ENCODE peak calls at places on chromosomes 12 and 14, in five cellular contexts. One of them, this sample, is unnamed.

GRCh38 chr14:34081576-34082136 is 130.8 kb upstream of the EGLN3 start:
- DNase-seq in aorta: no peak
- DNase-seq in SK-N-MC: no peak
- DNase-seq in mammary epithelial cell: peak; percentile 75
- DNase-seq in transverse colon: no peak
- DNase-seq in this sample: no peak

GRCh38 chr14:42095155-42095554 is 488.5 kb downstream of the LRFN5 start:
- DNase-seq in mammary epithelial cell: no peak
- DNase-seq in transverse colon: no peak
- DNase-seq in aorta: no peak
- DNase-seq in SK-N-MC: no peak
- DNase-seq in this sample: no peak

GRCh38 chr14:50762001-50762930 is 68.7 kb downstream of the NIN start:
- DNase-seq in transverse colon: no peak
- DNase-seq in aorta: no peak
- DNase-seq in mammary epithelial cell: no peak
- DNase-seq in SK-N-MC: no peak
- DNase-seq in this sample: no peak

GRCh38 chr14:103418508-103418818 is 33.2 kb downstream of the MARK3 start:
- DNase-seq in SK-N-MC: peak; percentile 64
- DNase-seq in aorta: no peak
- DNase-seq in transverse colon: no peak
- DNase-seq in mammary epithelial cell: peak; percentile 50
- DNase-seq in this sample: no peak

GRCh38 chr12:80162177-80162576 is 62.8 kb downstream of the OTOGL start:
- DNase-seq in aorta: no peak
- DNase-seq in transverse colon: no peak
- DNase-seq in mammary epithelial cell: no peak
- DNase-seq in SK-N-MC: no peak
- DNase-seq in this sample: no peak

GRCh38 chr12:72141381-72141780 is 130.8 kb upstream of the TRHDE start:
- DNase-seq in mammary epithelial cell: peak; percentile 24
- DNase-seq in transverse colon: no peak
- DNase-seq in aorta: no peak
- DNase-seq in SK-N-MC: no peak
- DNase-seq in this sample: no peak

GRCh38 chr12:79871621-79872020 is 63.3 kb downstream of the PPP1R12A start:
- DNase-seq in SK-N-MC: no peak
- DNase-seq in mammary epithelial cell: no peak
- DNase-seq in aorta: no peak
- DNase-seq in transverse colon: no peak
- DNase-seq in this sample: no peak

GRCh38 chr12:69935651-69936100 is 110.6 kb downstream of the MYRFL start:
- DNase-seq in transverse colon: no peak
- DNase-seq in mammary epithelial cell: no peak
- DNase-seq in SK-N-MC: no peak
- DNase-seq in aorta: no peak
- DNase-seq in this sample: no peak

GRCh38 chr14:64849940-64850339 is 29.8 kb downstream of the SPTB start:
- DNase-seq in SK-N-MC: no peak
- DNase-seq in transverse colon: no peak
- DNase-seq in mammary epithelial cell: no peak
- DNase-seq in aorta: no peak
- DNase-seq in this sample: no peak

GRCh38 chr12:71804505-71804904 is 35.1 kb upstream of the TBC1D15 start:
- DNase-seq in mammary epithelial cell: no peak
- DNase-seq in aorta: no peak
- DNase-seq in SK-N-MC: no peak
- DNase-seq in transverse colon: no peak
- DNase-seq in this sample: no peak

GRCh38 chr12:32021346-32021773 is 62.1 kb downstream of the RESF1 start:
- DNase-seq in aorta: no peak
- DNase-seq in mammary epithelial cell: no peak
- DNase-seq in SK-N-MC: no peak
- DNase-seq in transverse colon: no peak
- DNase-seq in this sample: no peak

GRCh38 chr14:57008534-57008933 is 198.3 kb upstream of the OTX2 start:
- DNase-seq in aorta: no peak
- DNase-seq in mammary epithelial cell: no peak
- DNase-seq in SK-N-MC: no peak
- DNase-seq in transverse colon: no peak
- DNase-seq in this sample: no peak

GRCh38 chr14:61593330-61593729 is 102.0 kb upstream of the HIF1A start:
- DNase-seq in aorta: no peak
- DNase-seq in transverse colon: no peak
- DNase-seq in mammary epithelial cell: no peak
- DNase-seq in SK-N-MC: no peak
- DNase-seq in this sample: no peak

GRCh38 chr12:1523046-1523445 is 71.3 kb downstream of the FBXL14 start:
- DNase-seq in aorta: no peak
- DNase-seq in mammary epithelial cell: no peak
- DNase-seq in SK-N-MC: no peak
- DNase-seq in transverse colon: no peak
- DNase-seq in this sample: peak; percentile 49

GRCh38 chr12:85405781-85406522 is 125.9 kb downstream of the ALX1 start:
- DNase-seq in SK-N-MC: peak; percentile 91
- DNase-seq in transverse colon: no peak
- DNase-seq in aorta: no peak
- DNase-seq in mammary epithelial cell: no peak
- DNase-seq in this sample: no peak

GRCh38 chr14:23379331-23380196 is 2.7 kb downstream of the CMTM5 start:
- DNase-seq in aorta: no peak
- DNase-seq in SK-N-MC: no peak
- DNase-seq in mammary epithelial cell: peak; percentile 55
- DNase-seq in transverse colon: peak; percentile 75
- DNase-seq in this sample: no peak

GRCh38 chr12:6363330-6364036 is 11.9 kb downstream of the SCNN1A start:
- DNase-seq in SK-N-MC: no peak
- DNase-seq in mammary epithelial cell: peak; percentile 39
- DNase-seq in aorta: peak; percentile 83
- DNase-seq in transverse colon: peak; percentile 89
- DNase-seq in this sample: no peak

GRCh38 chr14:100237735-100238418 is 1.1 kb upstream of the YY1 start:
- DNase-seq in SK-N-MC: no peak
- DNase-seq in mammary epithelial cell: peak; percentile 62
- DNase-seq in aorta: peak; percentile 71
- DNase-seq in transverse colon: peak; percentile 58
- DNase-seq in this sample: no peak

GRCh38 chr12:47772094-47772660 is 861 bp upstream of the SLC48A1 start:
- DNase-seq in SK-N-MC: no peak
- DNase-seq in mammary epithelial cell: no peak
- DNase-seq in transverse colon: no peak
- DNase-seq in aorta: no peak
- DNase-seq in this sample: no peak

GRCh38 chr12:51950682-51951198 is 759 bp upstream of the ACVR1B start:
- DNase-seq in mammary epithelial cell: no peak
- DNase-seq in aorta: no peak
- DNase-seq in transverse colon: no peak
- DNase-seq in SK-N-MC: no peak
- DNase-seq in this sample: no peak
- H3K4me3 ChIP-seq in mammary epithelial cell: peak overlapping the region; percentile 45
- H3K4me3 ChIP-seq in aorta: peak overlapping the region; percentile 24
- H3K4me3 ChIP-seq in transverse colon: peak overlapping the region; percentile 1
- H3K4me3 ChIP-seq in SK-N-MC: peak overlapping the region; percentile 90
- H3K4me3 ChIP-seq in this sample: peak overlapping the region; percentile 99

DNA sequence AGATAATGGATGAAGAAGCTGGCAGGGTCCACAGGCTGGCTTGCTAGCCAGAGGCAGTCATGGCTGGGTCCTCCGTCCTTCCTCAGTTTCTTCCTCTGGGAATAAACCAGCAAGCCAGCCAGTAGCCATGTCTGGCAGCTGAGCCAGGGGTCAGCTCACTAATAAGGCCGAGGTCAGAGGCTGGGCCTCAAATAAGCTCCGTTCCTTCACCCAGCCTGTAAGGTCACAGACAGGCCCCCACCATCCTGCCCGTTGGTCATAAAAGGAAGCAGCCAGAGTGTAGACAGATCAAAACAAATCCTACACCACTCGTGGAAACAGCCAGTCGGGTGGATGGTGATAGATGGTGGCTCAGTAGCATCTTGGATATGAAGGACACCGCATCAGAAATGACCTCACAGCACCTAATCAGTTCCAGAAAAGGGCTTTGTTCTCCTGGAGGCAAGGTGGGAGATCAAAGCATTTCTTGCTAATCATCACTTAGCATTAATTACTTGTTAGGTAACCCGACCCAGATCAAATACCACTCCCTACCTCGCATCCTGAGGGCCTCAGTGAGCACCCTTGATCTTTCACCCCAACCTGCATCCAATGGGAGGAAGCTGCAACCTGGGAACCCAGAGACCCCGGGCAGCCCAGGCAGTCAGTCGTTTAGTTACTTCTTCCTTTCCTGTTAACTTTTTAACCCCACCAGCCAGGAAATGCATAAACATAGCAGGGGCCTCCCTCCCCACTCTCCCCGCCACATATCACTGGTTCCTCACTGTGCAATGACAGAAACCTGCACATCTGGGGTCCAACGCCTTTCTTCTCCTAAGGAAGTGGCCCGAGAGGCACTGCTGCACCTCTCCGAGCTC is 90.2 kb downstream of the KDM2B start:
- DNase-seq in SK-N-MC: no peak
- DNase-seq in transverse colon: no peak
- DNase-seq in mammary epithelial cell: no peak
- DNase-seq in aorta: no peak
- DNase-seq in this sample: no peak
- H3K27ac ChIP-seq in SK-N-MC: no peak overlapping the region
- H3K27ac ChIP-seq in transverse colon: no peak overlapping the region
- H3K27ac ChIP-seq in mammary epithelial cell: no peak overlapping the region
- H3K27ac ChIP-seq in aorta: no peak overlapping the region
- H3K27ac ChIP-seq in this sample: no peak overlapping the region

GRCh38 chr14:31926652-31927347 is 150.3 kb upstream of the ARHGAP5 start:
- DNase-seq in SK-N-MC: no peak
- DNase-seq in transverse colon: no peak
- DNase-seq in aorta: no peak
- DNase-seq in mammary epithelial cell: no peak
- DNase-seq in this sample: no peak
- H3K4me3 ChIP-seq in SK-N-MC: no peak overlapping the region
- H3K4me3 ChIP-seq in transverse colon: no peak overlapping the region
- H3K4me3 ChIP-seq in aorta: no peak overlapping the region
- H3K4me3 ChIP-seq in mammary epithelial cell: no peak overlapping the region
- H3K4me3 ChIP-seq in this sample: no peak overlapping the region

DNA sequence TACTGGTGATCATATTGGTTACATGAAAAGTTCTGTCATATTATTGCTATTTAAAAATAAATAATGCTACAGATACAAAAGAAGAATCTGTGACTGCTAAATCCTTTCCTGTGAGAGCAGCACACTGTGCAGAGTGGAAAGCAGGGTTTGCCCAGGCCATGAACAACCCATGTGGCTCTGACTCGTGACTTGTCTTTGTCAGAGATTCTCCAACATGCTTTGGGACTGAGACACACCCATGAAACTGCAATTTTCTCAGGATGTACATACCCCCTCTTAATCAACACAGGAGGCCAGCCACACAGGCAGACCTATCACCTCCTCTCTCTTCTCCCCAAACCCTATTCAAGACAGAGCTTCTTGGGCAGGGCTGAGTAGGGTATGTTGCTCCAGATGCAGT is 96.8 kb upstream of the NTF3 start:
- DNase-seq in SK-N-MC: no peak
- DNase-seq in aorta: no peak
- DNase-seq in mammary epithelial cell: peak; percentile 69
- DNase-seq in transverse colon: no peak
- DNase-seq in this sample: no peak
- H3K27ac ChIP-seq in SK-N-MC: no peak overlapping the region
- H3K27ac ChIP-seq in aorta: no peak overlapping the region
- H3K27ac ChIP-seq in mammary epithelial cell: no peak overlapping the region
- H3K27ac ChIP-seq in transverse colon: no peak overlapping the region
- H3K27ac ChIP-seq in this sample: no peak overlapping the region

GRCh38 chr12:130873825-130874224 is 2.0 kb downstream of the RAN start:
- DNase-seq in mammary epithelial cell: no peak
- DNase-seq in aorta: no peak
- DNase-seq in transverse colon: no peak
- DNase-seq in SK-N-MC: no peak
- DNase-seq in this sample: no peak
- H3K4me3 ChIP-seq in mammary epithelial cell: peak overlapping the region; percentile 80
- H3K4me3 ChIP-seq in aorta: no peak overlapping the region
- H3K4me3 ChIP-seq in transverse colon: no peak overlapping the region
- H3K4me3 ChIP-seq in SK-N-MC: peak overlapping the region; percentile 93
- H3K4me3 ChIP-seq in this sample: no peak overlapping the region

DNA sequence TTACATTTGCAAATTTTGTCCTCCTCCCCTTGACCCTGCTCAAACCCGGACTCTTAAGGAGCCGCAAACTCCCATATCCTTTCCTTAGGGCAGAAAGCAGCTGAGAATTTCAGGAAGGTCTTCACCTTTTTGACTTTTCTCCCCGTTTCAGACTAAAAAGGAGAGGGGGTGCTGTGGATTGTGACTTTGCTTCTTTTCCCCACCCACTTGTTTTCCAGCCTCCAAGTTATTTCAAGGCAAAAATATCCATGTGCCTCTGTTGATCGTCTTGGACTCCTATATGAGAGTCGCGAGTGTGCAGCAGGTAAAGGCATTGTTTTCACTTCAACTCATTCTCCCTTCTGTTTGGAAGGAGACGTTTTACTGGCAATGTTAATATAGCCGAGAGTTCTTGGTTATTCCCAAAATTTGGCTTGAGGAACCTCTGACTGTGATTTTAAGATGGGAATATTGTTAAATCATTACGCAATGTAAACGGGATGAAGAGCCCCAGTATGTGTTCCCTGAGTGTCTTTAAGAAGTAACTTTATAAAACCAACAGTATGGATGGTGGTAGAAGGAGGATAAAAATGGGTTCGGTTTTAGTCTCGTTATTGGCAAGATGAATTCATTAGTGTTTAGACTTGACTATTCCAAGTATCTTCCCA is 663 bp downstream of the LRRK2 start:
- DNase-seq in SK-N-MC: no peak
- DNase-seq in mammary epithelial cell: no peak
- DNase-seq in transverse colon: no peak
- DNase-seq in aorta: no peak
- DNase-seq in this sample: no peak
- H3K27ac ChIP-seq in SK-N-MC: peak overlapping the region; percentile 70
- H3K27ac ChIP-seq in mammary epithelial cell: no peak overlapping the region
- H3K27ac ChIP-seq in transverse colon: peak overlapping the region; percentile 94
- H3K27ac ChIP-seq in aorta: peak overlapping the region; percentile 51
- H3K27ac ChIP-seq in this sample: peak overlapping the region; percentile 95

GRCh38 chr14:89013698-89014569 is 189.5 kb downstream of the TTC8 start:
- DNase-seq in transverse colon: no peak
- DNase-seq in aorta: no peak
- DNase-seq in SK-N-MC: no peak
- DNase-seq in mammary epithelial cell: no peak
- DNase-seq in this sample: no peak

GRCh38 chr14:89013098-89013504 is 188.7 kb downstream of the TTC8 start:
- DNase-seq in aorta: no peak
- DNase-seq in SK-N-MC: no peak
- DNase-seq in mammary epithelial cell: no peak
- DNase-seq in transverse colon: peak; percentile 79
- DNase-seq in this sample: no peak

GRCh38 chr14:89011327-89011726 is 186.9 kb downstream of the TTC8 start:
- DNase-seq in mammary epithelial cell: no peak
- DNase-seq in transverse colon: no peak
- DNase-seq in aorta: no peak
- DNase-seq in SK-N-MC: no peak
- DNase-seq in this sample: no peak

GRCh38 chr14:89012272-89013097 is 188.0 kb downstream of the TTC8 start:
- DNase-seq in SK-N-MC: no peak
- DNase-seq in aorta: no peak
- DNase-seq in transverse colon: peak; percentile 25
- DNase-seq in mammary epithelial cell: no peak
- DNase-seq in this sample: no peak

GRCh38 chr14:89011727-89012271 is 187.3 kb downstream of the TTC8 start:
- DNase-seq in transverse colon: no peak
- DNase-seq in mammary epithelial cell: no peak
- DNase-seq in aorta: no peak
- DNase-seq in SK-N-MC: no peak
- DNase-seq in this sample: no peak
- H3K4me3 ChIP-seq in transverse colon: no peak overlapping the region
- H3K4me3 ChIP-seq in mammary epithelial cell: no peak overlapping the region
- H3K4me3 ChIP-seq in aorta: no peak overlapping the region
- H3K4me3 ChIP-seq in SK-N-MC: peak overlapping the region; percentile 73
- H3K4me3 ChIP-seq in this sample: no peak overlapping the region

GRCh38 chr12:116646901-116647300 is 87.7 kb downstream of the MAP1LC3B2 start:
- DNase-seq in aorta: no peak
- DNase-seq in SK-N-MC: no peak
- DNase-seq in transverse colon: no peak
- DNase-seq in mammary epithelial cell: no peak
- DNase-seq in this sample: no peak
- H3K27ac ChIP-seq in aorta: no peak overlapping the region
- H3K27ac ChIP-seq in SK-N-MC: no peak overlapping the region
- H3K27ac ChIP-seq in transverse colon: no peak overlapping the region
- H3K27ac ChIP-seq in mammary epithelial cell: no peak overlapping the region
- H3K27ac ChIP-seq in this sample: no peak overlapping the region

This sample was measured in coronary artery.